ENCODE peak calls at places on chromosomes 4 and X, in six cellular contexts. V is cardiac fibroblast, N is mesenchymal stem cell, T is PC-3, E is bronchial epithelial cell, C is lower lobe of right lung. D is an unnamed sample.

GRCh38 chr4:7428261-7429068 is 6.3 kb downstream of the PSAPL1 start:
- DNase-seq in V (no peak), N (no peak), T (no peak), E (no peak), C (peak), D (no peak)

GRCh38 chrX:119235872-119236598 is at the start of gene PGRMC1:
- DNase-seq in V (peak), N (peak), T (peak), E (peak), C (peak), D (peak)

GRCh38 chr4:142402925-142403324 is 443.2 kb downstream of the INPP4B start:
- DNase-seq in V (peak), N (no peak), T (peak), E (peak), C (no peak), D (no peak)

GRCh38 chr4:78372282-78372988 is 179.1 kb upstream of the ANXA3 start:
- DNase-seq in V (no peak), N (no peak), T (no peak), E (no peak), C (no peak), D (no peak)

GRCh38 chr4:110595583-110595982 is 27.3 kb downstream of the PITX2 start:
- DNase-seq in V (no peak), N (no peak), T (no peak), E (no peak), C (no peak), D (no peak)

GRCh38 chrX:45668686-45669443 is 468.2 kb upstream of the DIPK2B start:
- DNase-seq in V (peak), N (peak), T (peak), E (peak), C (no peak), D (peak)

GRCh38 chrX:101108293-101108692 is 10.3 kb downstream of the CENPI start:
- DNase-seq in V (peak), N (peak), T (no peak), E (peak), C (no peak), D (peak)

GRCh38 chr4:16889945-16890344 is 8.5 kb downstream of the LDB2 start:
- DNase-seq in V (no peak), N (no peak), T (no peak), E (no peak), C (no peak), D (no peak)

GRCh38 chr4:108702960-108703359 is 52.6 kb downstream of the OSTC start:
- DNase-seq in V (no peak), N (peak), T (no peak), E (no peak), C (no peak), D (peak)

GRCh38 chr4:164596927-164597326 is 157.0 kb upstream of the SMIM31 start:
- DNase-seq in V (no peak), N (no peak), T (no peak), E (peak), C (no peak), D (no peak)

GRCh38 chr4:8836664-8837171 is 34.9 kb downstream of the HMX1 start:
- DNase-seq in V (no peak), N (no peak), T (no peak), E (no peak), C (peak), D (no peak)

GRCh38 chr4:108426493-108426892 is 193.9 kb upstream of the RPL34 start:
- DNase-seq in V (no peak), N (peak), T (peak), E (no peak), C (no peak), D (peak)

GRCh38 chr4:107837298-107837697 is 12.6 kb downstream of the SGMS2 start:
- DNase-seq in V (no peak), N (no peak), T (no peak), E (peak), C (peak), D (no peak)

GRCh38 chr4:184826315-184827266 is 823 bp upstream of the ACSL1 start:
- DNase-seq in V (peak), N (peak), T (peak), E (no peak), C (peak), D (peak)

GRCh38 chr4:132809298-132810032 is 339.6 kb upstream of the PCDH10 start:
- DNase-seq in V (no peak), N (no peak), T (no peak), E (no peak), C (no peak), D (no peak)

GRCh38 chrX:77298790-77299189 is 148.4 kb upstream of the FGF16 start:
- DNase-seq in V (no peak), N (no peak), T (peak), E (no peak), C (no peak), D (no peak)

DNA sequence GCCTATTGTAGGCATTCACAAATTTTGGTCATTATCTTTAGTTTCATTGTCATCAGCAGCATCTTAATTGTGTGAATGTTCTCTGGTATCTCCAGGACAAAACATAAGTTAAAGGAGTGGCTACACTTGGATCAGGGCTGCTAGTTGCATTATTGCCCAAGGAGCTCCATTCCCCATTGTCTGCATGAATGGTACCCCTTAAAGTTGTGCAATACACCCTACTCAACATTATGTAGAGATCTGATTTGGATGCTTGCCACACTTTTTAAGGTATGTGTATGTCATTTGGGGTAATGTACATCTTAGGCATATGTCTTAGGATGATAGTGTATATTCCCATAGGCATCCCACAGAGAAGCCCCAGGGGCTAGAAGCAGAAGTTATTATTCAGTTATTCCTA is 2.9 kb downstream of the GRXCR1 start:
- DNase-seq in V (no peak), N (no peak), T (no peak), E (no peak), C (no peak), D (no peak)
- H3K4me3 ChIP-seq in V (no peak), N (no peak), T (no peak), E (no peak), C (no peak), D (no peak)

GRCh38 chr4:137370699-137371098 is 161.6 kb downstream of the PCDH18 start:
- DNase-seq in V (no peak), N (peak), T (no peak), E (no peak), C (no peak), D (no peak)
- H3K4me3 ChIP-seq in V (no peak), N (no peak), T (no peak), E (no peak), C (no peak), D (no peak)

GRCh38 chr4:182085051-182085480 is 158.1 kb upstream of the TENM3 start:
- DNase-seq in V (no peak), N (no peak), T (no peak), E (no peak), C (no peak), D (no peak)

GRCh38 chr4:182089326-182089725 is 153.9 kb upstream of the TENM3 start:
- DNase-seq in V (no peak), N (no peak), T (peak), E (no peak), C (no peak), D (peak)

GRCh38 chr4:182082910-182083309 is 160.3 kb upstream of the TENM3 start:
- DNase-seq in V (no peak), N (no peak), T (no peak), E (no peak), C (no peak), D (no peak)

DNA sequence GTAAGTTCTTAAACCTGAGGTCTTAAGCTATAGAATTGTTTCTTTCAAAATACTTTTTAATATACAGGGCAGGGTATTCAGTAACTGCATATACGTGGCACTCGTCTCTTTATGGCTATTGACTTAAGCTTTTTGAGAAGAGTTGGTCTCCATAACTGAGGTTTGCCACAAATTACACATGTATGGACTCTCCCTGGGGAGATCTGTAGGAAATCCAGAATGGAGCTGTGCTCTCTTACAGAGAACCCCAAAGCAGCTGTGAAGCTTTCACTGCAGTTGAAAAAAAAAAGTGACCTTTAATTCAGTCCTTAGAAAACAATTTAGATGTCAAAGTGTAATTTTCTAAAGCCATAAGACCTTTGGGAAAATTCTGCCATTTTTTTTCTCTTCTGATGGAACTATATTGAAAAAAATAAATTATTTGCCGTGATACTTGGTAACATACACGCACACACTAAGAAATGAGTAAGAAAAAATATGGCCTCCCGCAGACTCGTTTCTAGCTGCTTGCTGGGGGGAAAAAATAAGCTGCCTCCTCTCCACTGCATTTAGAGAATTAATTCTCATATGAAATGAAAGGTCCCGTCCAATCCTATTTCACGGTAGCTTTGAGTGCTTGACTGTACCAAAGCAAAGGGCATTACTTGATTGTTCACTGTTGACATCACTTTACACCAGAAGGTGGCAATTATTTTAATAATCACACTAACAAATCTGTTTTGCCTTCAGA is 159.4 kb upstream of the TENM3 start:
- DNase-seq in V (no peak), N (no peak), T (no peak), E (no peak), C (no peak), D (no peak)
- H3K4me3 ChIP-seq in V (no peak), N (no peak), T (no peak), E (no peak), C (no peak), D (no peak)

DNA sequence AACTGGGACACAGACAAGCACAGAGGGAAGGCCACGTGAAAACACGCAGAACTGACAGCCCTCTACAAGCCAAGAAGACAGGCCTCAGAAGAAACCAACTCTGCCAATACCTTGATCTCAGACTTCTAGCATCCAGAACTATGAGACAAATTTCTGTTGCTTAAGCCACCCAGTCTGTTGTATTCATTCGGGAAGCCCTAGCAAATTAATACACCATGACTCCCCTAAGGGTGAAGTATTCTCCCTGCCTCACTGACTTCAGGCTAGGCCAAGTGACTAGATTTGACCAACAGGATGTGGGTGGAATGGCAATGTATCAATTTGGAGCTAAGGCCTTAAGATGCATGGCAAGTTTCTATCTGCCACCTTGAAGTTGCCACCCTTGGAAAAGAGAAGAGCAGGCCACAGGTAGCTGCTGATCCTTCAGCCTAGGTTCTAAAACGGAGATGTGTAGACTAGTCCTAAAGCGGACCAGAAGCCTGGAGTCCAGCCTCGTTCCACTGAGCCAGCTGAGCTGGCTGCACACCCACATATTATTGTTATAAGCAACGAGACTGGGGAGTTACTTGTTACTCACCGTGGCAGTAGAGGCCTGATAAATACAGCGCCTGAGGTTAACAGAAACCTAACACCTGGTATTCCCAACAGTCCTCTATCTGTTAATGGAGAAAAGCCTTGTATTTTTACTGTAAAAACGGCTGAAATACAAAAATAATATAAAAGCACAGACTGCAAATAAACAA is 16.5 kb downstream of the SCARB2 start:
- DNase-seq in V (no peak), N (no peak), T (no peak), E (no peak), C (no peak), D (no peak)
- H3K4me3 ChIP-seq in V (no peak), N (peak), T (no peak), E (no peak), C (no peak), D (no peak)

GRCh38 chr4:2042947-2043395 is 16.2 kb upstream of the NAT8L start:
- DNase-seq in V (no peak), N (no peak), T (no peak), E (no peak), C (no peak), D (no peak)
- H3K4me3 ChIP-seq in V (peak), N (peak), T (peak), E (no peak), C (peak), D (peak)

GRCh38 chr4:154332681-154333421 is 158.7 kb downstream of the DCHS2 start:
- DNase-seq in V (peak), N (peak), T (no peak), E (no peak), C (peak), D (no peak)
- H3K4me3 ChIP-seq in V (no peak), N (peak), T (no peak), E (no peak), C (peak), D (no peak)

DNA sequence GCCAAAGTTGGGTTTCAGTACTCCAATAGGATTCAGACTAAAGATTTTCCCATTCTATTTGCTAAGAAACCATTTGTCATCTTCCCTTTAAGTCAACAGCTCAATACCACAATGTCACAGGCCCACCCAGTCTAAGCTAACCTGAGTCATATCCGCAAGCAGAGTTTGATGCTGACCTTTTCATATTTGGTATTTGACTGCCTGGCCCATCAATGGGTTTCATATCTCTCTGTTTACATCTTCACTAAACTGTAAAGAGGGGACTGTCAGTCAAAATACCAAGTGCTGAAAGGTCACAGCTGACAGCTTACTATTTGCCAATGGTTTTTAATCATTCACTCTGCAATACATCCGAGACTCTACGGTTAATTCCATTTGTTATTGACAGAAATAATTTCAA is 707.5 kb upstream of the ACTRT1 start:
- DNase-seq in V (no peak), N (no peak), T (peak), E (no peak), C (no peak), D (no peak)
- H3K4me3 ChIP-seq in V (no peak), N (no peak), T (no peak), E (no peak), C (no peak), D (no peak)

GRCh38 chr4:88419874-88420273 is 37.0 kb upstream of the HERC5 start:
- DNase-seq in V (no peak), N (no peak), T (no peak), E (no peak), C (no peak), D (no peak)
- H3K4me3 ChIP-seq in V (no peak), N (no peak), T (no peak), E (no peak), C (no peak), D (no peak)

DNA sequence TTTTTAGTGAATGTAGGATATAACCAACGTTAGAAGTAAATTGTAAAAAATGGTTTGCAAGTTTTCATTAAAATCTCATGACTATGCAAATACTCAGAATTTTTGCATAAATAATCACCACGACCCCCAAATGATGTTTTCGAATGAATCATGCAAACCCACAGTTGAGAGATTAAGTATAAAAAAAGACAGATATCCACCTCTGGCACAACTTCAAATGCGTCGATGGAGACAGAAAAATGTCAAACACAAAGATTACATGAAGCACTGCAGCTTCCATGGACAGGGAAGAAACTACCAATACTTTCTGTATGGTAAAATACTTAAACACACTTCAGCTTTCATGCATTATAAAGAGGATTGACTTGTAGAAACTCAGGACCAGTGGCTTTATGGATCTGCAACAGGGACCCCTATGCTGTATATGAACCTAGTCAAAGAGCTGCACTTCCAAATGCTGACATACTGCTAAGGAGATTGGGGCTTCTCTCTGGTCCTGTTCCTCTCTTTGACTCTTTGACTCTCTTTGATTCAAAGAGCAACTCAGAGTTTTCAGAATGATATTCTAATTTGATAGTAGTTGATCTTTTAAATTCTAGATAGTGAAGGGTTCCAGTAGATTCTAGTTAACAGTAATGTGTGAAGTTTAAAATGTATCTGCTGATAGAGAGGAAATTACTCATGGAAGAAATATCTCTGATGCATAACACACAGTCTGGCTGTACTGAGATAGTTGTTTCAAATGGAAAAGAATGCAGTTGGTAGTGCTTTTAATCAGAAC is 238.9 kb downstream of the RASL11B start:
- DNase-seq in V (peak), N (peak), T (peak), E (peak), C (no peak), D (peak)
- H3K4me3 ChIP-seq in V (peak), N (peak), T (no peak), E (no peak), C (no peak), D (no peak)

D was measured in foreskin fibroblast.